ENCODE peak calls at places on chromosomes 12 and 14, in four cellular contexts. P is fibroblast of the conjunctiva; G is EL; M is activated CD8-positive, alpha-beta T cell treated with anti-CD3 and anti-CD28 coated beads, Interleukin-2, amount 10 ng/mL, durations not matched to agents 7 days and 5 days. B is an unnamed sample.
A peak's percentile ranks its signal among the peaks of the same experiment; 100 is the strongest.

GRCh38 chr12:119684730-119685129 is 16.8 kb downstream of the PRKAB1 start:
- DNase-seq in M (no peak), G (no peak), P (no peak), B (no peak)

GRCh38 chr12:113134521-113134951 is 1.0 kb downstream of the RASAL1 start:
- DNase-seq in M (no peak), G (no peak), P (no peak), B (no peak)

GRCh38 chr14:100850841-100851585 is 25.1 kb downstream of the MEG3 start:
- DNase-seq in G (peak; percentile 34), M (peak; percentile 85), P (no peak), B (peak; percentile 42)

GRCh38 chr14:61099221-61099835 is 118.3 kb downstream of the SLC38A6 start:
- DNase-seq in M (no peak), G (no peak), P (no peak), B (no peak)

GRCh38 chr12:2268478-2269286 is 215.9 kb downstream of the CACNA1C start:
- DNase-seq in G (peak; percentile 94), M (no peak), P (no peak), B (peak; percentile 62)

GRCh38 chr14:71155743-71156142 is 248.5 kb downstream of the PCNX1 start:
- DNase-seq in P (no peak), M (no peak), G (no peak), B (no peak)

GRCh38 chr12:65596514-65597010 is 227.7 kb upstream of the HMGA2 start:
- DNase-seq in G (no peak), M (no peak), P (no peak), B (no peak)

GRCh38 chr12:110244829-110245228 is 36.2 kb upstream of the ATP2A2 start:
- DNase-seq in G (no peak), P (no peak), M (no peak), B (no peak)

GRCh38 chr14:94051115-94051514 is 25.0 kb downstream of the OTUB2 start:
- DNase-seq in G (peak; percentile 31), P (peak; percentile 18), M (no peak), B (peak; percentile 27)

GRCh38 chr12:109497675-109498074 is 20.2 kb downstream of the UBE3B start:
- DNase-seq in M (no peak), G (peak; percentile 26), P (no peak), B (no peak)

GRCh38 chr14:68652433-68652690 is 140.5 kb downstream of the ZFP36L1 start:
- DNase-seq in G (no peak), M (no peak), P (no peak), B (no peak)

GRCh38 chr12:30996255-30996654 is 69.7 kb downstream of the TSPAN11 start:
- DNase-seq in G (peak; percentile 59), P (peak; percentile 56), M (no peak), B (peak; percentile 69)